ENCODE peak calls at places on chromosomes 7 and 10, in eight cellular contexts. One of them, this sample, is unnamed.

GRCh38 chr10:22443200-22443881 is 98.0 kb downstream of the SPAG6 start:
- DNase-seq in IMR-90: no peak
- DNase-seq in prostate gland: no peak
- DNase-seq in A549: no peak
- DNase-seq in Panc1: no peak
- DNase-seq in GM23338: no peak
- DNase-seq in neural progenitor cell: no peak
- DNase-seq in pancreas: no peak
- DNase-seq in this sample: no peak

GRCh38 chr10:8874268-8874667 is 819.8 kb downstream of the GATA3 start:
- DNase-seq in prostate gland: no peak
- DNase-seq in A549: no peak
- DNase-seq in IMR-90: no peak
- DNase-seq in pancreas: no peak
- DNase-seq in neural progenitor cell: no peak
- DNase-seq in GM23338: no peak
- DNase-seq in Panc1: no peak
- DNase-seq in this sample: no peak

GRCh38 chr10:1096287-1096889 is 40.2 kb downstream of the WDR37 start:
- DNase-seq in prostate gland: no peak
- DNase-seq in Panc1: no peak
- DNase-seq in A549: no peak
- DNase-seq in GM23338: no peak
- DNase-seq in neural progenitor cell: no peak
- DNase-seq in IMR-90: no peak
- DNase-seq in pancreas: no peak
- DNase-seq in this sample: no peak

GRCh38 chr7:43855176-43855575 is 14.1 kb downstream of the MRPS24 start:
- DNase-seq in pancreas: no peak
- DNase-seq in A549: no peak
- DNase-seq in prostate gland: no peak
- DNase-seq in neural progenitor cell: no peak
- DNase-seq in GM23338: no peak
- DNase-seq in IMR-90: no peak
- DNase-seq in Panc1: no peak
- DNase-seq in this sample: no peak

GRCh38 chr10:44696496-44696895 is 214.6 kb upstream of the TMEM72 start:
- DNase-seq in neural progenitor cell: no peak
- DNase-seq in GM23338: no peak
- DNase-seq in A549: no peak
- DNase-seq in Panc1: no peak
- DNase-seq in pancreas: no peak
- DNase-seq in IMR-90: peak
- DNase-seq in prostate gland: no peak
- DNase-seq in this sample: no peak

GRCh38 chr10:72889391-72889831 is 4.1 kb upstream of the OIT3 start:
- DNase-seq in GM23338: no peak
- DNase-seq in Panc1: no peak
- DNase-seq in prostate gland: peak
- DNase-seq in A549: no peak
- DNase-seq in neural progenitor cell: no peak
- DNase-seq in IMR-90: peak
- DNase-seq in pancreas: no peak
- DNase-seq in this sample: no peak

GRCh38 chr7:150862356-150862755 is 10.0 kb downstream of the AOC1 start:
- DNase-seq in neural progenitor cell: no peak
- DNase-seq in prostate gland: peak
- DNase-seq in pancreas: no peak
- DNase-seq in GM23338: no peak
- DNase-seq in A549: no peak
- DNase-seq in IMR-90: no peak
- DNase-seq in Panc1: no peak
- DNase-seq in this sample: no peak

GRCh38 chr10:34994565-34995142 is 95.5 kb downstream of the CUL2 start:
- DNase-seq in pancreas: peak
- DNase-seq in IMR-90: peak
- DNase-seq in prostate gland: peak
- DNase-seq in Panc1: no peak
- DNase-seq in A549: peak
- DNase-seq in neural progenitor cell: peak
- DNase-seq in GM23338: peak
- DNase-seq in this sample: no peak

GRCh38 chr10:17215782-17216122 is 12.3 kb upstream of the VIM start:
- DNase-seq in prostate gland: no peak
- DNase-seq in Panc1: no peak
- DNase-seq in A549: no peak
- DNase-seq in GM23338: no peak
- DNase-seq in neural progenitor cell: no peak
- DNase-seq in IMR-90: no peak
- DNase-seq in pancreas: no peak
- DNase-seq in this sample: no peak

GRCh38 chr10:43307306-43307705 is 40.4 kb upstream of the RASGEF1A start:
- DNase-seq in pancreas: no peak
- DNase-seq in prostate gland: no peak
- DNase-seq in Panc1: no peak
- DNase-seq in neural progenitor cell: no peak
- DNase-seq in IMR-90: no peak
- DNase-seq in A549: no peak
- DNase-seq in GM23338: no peak
- DNase-seq in this sample: no peak

GRCh38 chr10:62083413-62083794 is 181.9 kb downstream of the ARID5B start:
- DNase-seq in prostate gland: no peak
- DNase-seq in Panc1: no peak
- DNase-seq in pancreas: no peak
- DNase-seq in neural progenitor cell: no peak
- DNase-seq in IMR-90: no peak
- DNase-seq in GM23338: no peak
- DNase-seq in A549: no peak
- DNase-seq in this sample: no peak

GRCh38 chr10:21727452-21728168 is 193.6 kb downstream of the MLLT10 start:
- DNase-seq in neural progenitor cell: no peak
- DNase-seq in GM23338: no peak
- DNase-seq in IMR-90: no peak
- DNase-seq in A549: no peak
- DNase-seq in Panc1: no peak
- DNase-seq in prostate gland: no peak
- DNase-seq in pancreas: no peak
- DNase-seq in this sample: no peak

GRCh38 chr10:116720241-116721047 is 21.9 kb downstream of the HSPA12A start:
- DNase-seq in A549: no peak
- DNase-seq in GM23338: no peak
- DNase-seq in prostate gland: no peak
- DNase-seq in pancreas: no peak
- DNase-seq in neural progenitor cell: peak
- DNase-seq in IMR-90: no peak
- DNase-seq in Panc1: no peak
- DNase-seq in this sample: no peak

GRCh38 chr7:137081694-137082093 is 213.2 kb downstream of the CHRM2 start:
- DNase-seq in Panc1: no peak
- DNase-seq in A549: no peak
- DNase-seq in pancreas: peak
- DNase-seq in GM23338: no peak
- DNase-seq in IMR-90: peak
- DNase-seq in neural progenitor cell: no peak
- DNase-seq in prostate gland: no peak
- DNase-seq in this sample: no peak

GRCh38 chr7:157011333-157012112 is 1.1 kb upstream of the MNX1 start:
- DNase-seq in Panc1: no peak
- DNase-seq in neural progenitor cell: peak
- DNase-seq in prostate gland: no peak
- DNase-seq in GM23338: peak
- DNase-seq in IMR-90: no peak
- DNase-seq in A549: no peak
- DNase-seq in pancreas: no peak
- DNase-seq in this sample: no peak

GRCh38 chr7:6437251-6437650 is 10.5 kb downstream of the DAGLB start:
- DNase-seq in Panc1: no peak
- DNase-seq in neural progenitor cell: no peak
- DNase-seq in pancreas: no peak
- DNase-seq in A549: no peak
- DNase-seq in IMR-90: no peak
- DNase-seq in GM23338: no peak
- DNase-seq in prostate gland: no peak
- DNase-seq in this sample: peak

GRCh38 chr7:22563115-22563514 is 63.1 kb upstream of the STEAP1B start:
- DNase-seq in neural progenitor cell: peak
- DNase-seq in IMR-90: peak
- DNase-seq in pancreas: no peak
- DNase-seq in A549: no peak
- DNase-seq in prostate gland: no peak
- DNase-seq in GM23338: no peak
- DNase-seq in Panc1: peak
- DNase-seq in this sample: no peak

GRCh38 chr7:100887186-100887954 is 2.1 kb downstream of the UFSP1 start:
- DNase-seq in A549: no peak
- DNase-seq in GM23338: no peak
- DNase-seq in prostate gland: no peak
- DNase-seq in Panc1: no peak
- DNase-seq in neural progenitor cell: no peak
- DNase-seq in IMR-90: no peak
- DNase-seq in pancreas: no peak
- DNase-seq in this sample: peak

GRCh38 chr7:1098243-1099153 is 10.6 kb downstream of the GPER1 start:
- DNase-seq in Panc1: no peak
- DNase-seq in IMR-90: no peak
- DNase-seq in prostate gland: no peak
- DNase-seq in A549: no peak
- DNase-seq in GM23338: no peak
- DNase-seq in pancreas: no peak
- DNase-seq in neural progenitor cell: no peak
- DNase-seq in this sample: no peak
- TF ChIP-seq CTCF in Panc1: no peak
- TF ChIP-seq CTCF in IMR-90: no peak
- TF ChIP-seq CTCF in prostate gland: no peak
- TF ChIP-seq CTCF in A549: no peak
- TF ChIP-seq CTCF in GM23338: no peak
- TF ChIP-seq CTCF in pancreas: no peak
- TF ChIP-seq CTCF in neural progenitor cell: no peak
- TF ChIP-seq CTCF in this sample: no peak

GRCh38 chr10:79976999-79977398 is 28.1 kb upstream of the SFTPD start:
- DNase-seq in Panc1: no peak
- DNase-seq in GM23338: no peak
- DNase-seq in pancreas: no peak
- DNase-seq in A549: no peak
- DNase-seq in neural progenitor cell: no peak
- DNase-seq in IMR-90: no peak
- DNase-seq in prostate gland: no peak
- DNase-seq in this sample: no peak
- H3K27ac ChIP-seq in Panc1: no peak
- H3K27ac ChIP-seq in GM23338: no peak
- H3K27ac ChIP-seq in pancreas: no peak
- H3K27ac ChIP-seq in A549: no peak
- H3K27ac ChIP-seq in neural progenitor cell: no peak
- H3K27ac ChIP-seq in IMR-90: no peak
- H3K27ac ChIP-seq in prostate gland: no peak
- H3K27ac ChIP-seq in this sample: no peak

GRCh38 chr10:114596793-114597192 is 61.3 kb downstream of the ABLIM1 start:
- DNase-seq in prostate gland: no peak
- DNase-seq in neural progenitor cell: no peak
- DNase-seq in GM23338: no peak
- DNase-seq in pancreas: no peak
- DNase-seq in Panc1: no peak
- DNase-seq in IMR-90: no peak
- DNase-seq in A549: no peak
- DNase-seq in this sample: no peak
- H3K4me3 ChIP-seq in prostate gland: no peak
- H3K4me3 ChIP-seq in neural progenitor cell: no peak
- H3K4me3 ChIP-seq in GM23338: no peak
- H3K4me3 ChIP-seq in pancreas: no peak
- H3K4me3 ChIP-seq in Panc1: no peak
- H3K4me3 ChIP-seq in IMR-90: no peak
- H3K4me3 ChIP-seq in A549: no peak
- H3K4me3 ChIP-seq in this sample: no peak

GRCh38 chr7:79307376-79307775 is 146.1 kb downstream of the MAGI2 start:
- DNase-seq in A549: no peak
- DNase-seq in Panc1: no peak
- DNase-seq in neural progenitor cell: no peak
- DNase-seq in pancreas: no peak
- DNase-seq in prostate gland: no peak
- DNase-seq in IMR-90: no peak
- DNase-seq in GM23338: no peak
- DNase-seq in this sample: no peak

GRCh38 chr7:79304711-79305110 is 148.8 kb downstream of the MAGI2 start:
- DNase-seq in pancreas: no peak
- DNase-seq in GM23338: no peak
- DNase-seq in prostate gland: no peak
- DNase-seq in A549: no peak
- DNase-seq in Panc1: no peak
- DNase-seq in IMR-90: no peak
- DNase-seq in neural progenitor cell: no peak
- DNase-seq in this sample: no peak

GRCh38 chr7:79301419-79301818 is 152.0 kb downstream of the MAGI2 start:
- DNase-seq in IMR-90: no peak
- DNase-seq in Panc1: no peak
- DNase-seq in prostate gland: no peak
- DNase-seq in GM23338: no peak
- DNase-seq in A549: no peak
- DNase-seq in pancreas: no peak
- DNase-seq in neural progenitor cell: no peak
- DNase-seq in this sample: no peak

GRCh38 chr7:79298145-79298760 is 155.2 kb downstream of the MAGI2 start:
- DNase-seq in prostate gland: no peak
- DNase-seq in IMR-90: peak
- DNase-seq in A549: peak
- DNase-seq in GM23338: peak
- DNase-seq in neural progenitor cell: peak
- DNase-seq in Panc1: peak
- DNase-seq in pancreas: no peak
- DNase-seq in this sample: no peak

GRCh38 chr7:79302281-79302680 is 151.2 kb downstream of the MAGI2 start:
- DNase-seq in prostate gland: no peak
- DNase-seq in pancreas: no peak
- DNase-seq in IMR-90: no peak
- DNase-seq in neural progenitor cell: no peak
- DNase-seq in GM23338: peak
- DNase-seq in A549: no peak
- DNase-seq in Panc1: no peak
- DNase-seq in this sample: no peak
- TF ChIP-seq CTCF in prostate gland: no peak
- TF ChIP-seq CTCF in pancreas: no peak
- TF ChIP-seq CTCF in IMR-90: no peak
- TF ChIP-seq CTCF in neural progenitor cell: peak
- TF ChIP-seq CTCF in GM23338: no peak
- TF ChIP-seq CTCF in A549: no peak
- TF ChIP-seq CTCF in Panc1: no peak
- TF ChIP-seq CTCF in this sample: no peak